ENCODE peak calls at places on chromosome 4, in six cellular contexts. H is IMR-90, U is trophoblast cell, Y is H9, M is mesenchymal stem cell, S is H1. P is an unnamed sample. For H3K4me1, the result is how much of the 10 kb centered on the place peaks cover.

GRCh38 chr4:89303177-89303576 is 4.4 kb downstream of the GPRIN3 start:
- DNase-seq in S (no peak), H (no peak), Y (no peak), U (no peak), M (peak), P (no peak)

GRCh38 chr4:3407171-3407771 is 34.5 kb upstream of the HGFAC start:
- DNase-seq in S (no peak), M (no peak), Y (peak), H (no peak), U (no peak), P (no peak)

GRCh38 chr4:83219344-83219990 is 65.1 kb downstream of the COQ2 start:
- DNase-seq in Y (no peak), U (peak), S (no peak), M (no peak), H (no peak), P (no peak)

GRCh38 chr4:19566041-19566440 is 685.7 kb upstream of the SLIT2 start:
- DNase-seq in M (no peak), Y (no peak), H (no peak), U (no peak), S (no peak), P (no peak)

GRCh38 chr4:168309781-168310180 is 8.8 kb downstream of the DDX60 start:
- DNase-seq in S (no peak), M (no peak), U (no peak), Y (no peak), H (peak), P (no peak)

GRCh38 chr4:3519468-3520264 is 12.6 kb downstream of the LRPAP1 start:
- DNase-seq in S (no peak), H (no peak), Y (no peak), M (no peak), U (no peak), P (no peak)

GRCh38 chr4:52574036-52574435 is 85.1 kb downstream of the USP46 start:
- DNase-seq in S (no peak), M (peak), Y (no peak), U (no peak), H (peak), P (no peak)

GRCh38 chr4:6781113-6781512 is 1.4 kb upstream of the KIAA0232 start:
- DNase-seq in M (no peak), S (no peak), H (no peak), Y (no peak), U (no peak), P (no peak)

GRCh38 chr4:64713256-64713840 is 304.1 kb upstream of the TECRL start:
- DNase-seq in S (no peak), M (peak), H (peak), Y (no peak), U (peak), P (no peak)

GRCh38 chr4:55545133-55545532 is 1.6 kb downstream of the CLOCK start:
- DNase-seq in H (peak), Y (no peak), M (peak), S (no peak), U (no peak), P (no peak)

GRCh38 chr4:98604723-98605122 is 53.7 kb downstream of the TSPAN5 start:
- DNase-seq in Y (no peak), U (no peak), M (no peak), H (no peak), S (no peak), P (no peak)

GRCh38 chr4:38872620-38873019 is 5.0 kb downstream of the FAM114A1 start:
- DNase-seq in H (peak), S (no peak), M (peak), Y (no peak), U (peak), P (no peak)

GRCh38 chr4:108168672-108169562 is at the start of gene LEF1:
- DNase-seq in S (peak), Y (peak), H (peak), M (peak), U (peak), P (peak)

GRCh38 chr4:3780347-3781171 is 14.4 kb downstream of the ADRA2C start:
- DNase-seq in H (no peak), Y (peak), U (peak), S (no peak), M (no peak), P (no peak)

GRCh38 chr4:4216668-4217067 is 10.1 kb downstream of the OTOP1 start:
- DNase-seq in Y (peak), U (no peak), M (peak), H (peak), S (no peak), P (no peak)

GRCh38 chr4:128810331-128810870 is 901 bp downstream of the JADE1 start:
- DNase-seq in S (no peak), H (peak), Y (no peak), U (peak), M (peak), P (no peak)

GRCh38 chr4:78057135-78057599 is at the start of gene FRAS1:
- DNase-seq in U (peak), M (peak), H (no peak), Y (peak), S (no peak), P (peak)

GRCh38 chr4:38625508-38625907 is 38.5 kb upstream of the KLF3 start:
- DNase-seq in M (no peak), U (peak), S (no peak), Y (no peak), H (no peak), P (no peak)

GRCh38 chr4:15703439-15703838 is 574 bp downstream of the BST1 start:
- DNase-seq in U (no peak), M (no peak), S (no peak), Y (no peak), H (no peak), P (no peak)

GRCh38 chr4:5780831-5781480 is 70.0 kb downstream of the EVC start:
- DNase-seq in S (no peak), U (peak), M (peak), H (peak), Y (peak), P (no peak)

GRCh38 chr4:2371765-2372487 is 46.5 kb downstream of the ZFYVE28 start:
- DNase-seq in M (no peak), U (no peak), S (no peak), Y (no peak), H (no peak), P (no peak)

GRCh38 chr4:170102426-170102825 is 12.7 kb upstream of the AADAT start:
- DNase-seq in Y (no peak), U (no peak), S (no peak), M (no peak), H (no peak), P (no peak)

GRCh38 chr4:124177647-124178425 is 534.7 kb downstream of the ANKRD50 start:
- DNase-seq in U (peak), M (peak), H (peak), Y (no peak), S (no peak), P (no peak)

GRCh38 chr4:115537387-115537786 is 424.0 kb upstream of the NDST4 start:
- DNase-seq in S (no peak), H (no peak), Y (no peak), M (peak), U (peak), P (no peak)

GRCh38 chr4:138184881-138185280 is 57.3 kb downstream of the SLC7A11 start:
- DNase-seq in Y (no peak), S (no peak), H (no peak), U (no peak), M (no peak), P (no peak)

GRCh38 chr4:128220286-128221235 is 67.1 kb downstream of the PGRMC2 start:
- DNase-seq in M (peak), U (peak), S (no peak), Y (no peak), H (peak), P (no peak)

GRCh38 chr4:10047967-10048366 is 26.7 kb upstream of the SLC2A9 start:
- DNase-seq in H (no peak), S (no peak), M (no peak), U (no peak), Y (no peak), P (no peak)
- H3K4me1 ChIP-seq in H (under half), S (under half), M (under half), U (under half), Y (under half), P (under half)

GRCh38 chr4:110636231-110636676 is 13.4 kb upstream of the PITX2 start:
- DNase-seq in Y (no peak), U (no peak), H (no peak), M (peak), S (no peak), P (no peak)
- H3K18ac ChIP-seq in Y (no peak), U (no peak), H (no peak), M (no peak), S (peak), P (peak)

GRCh38 chr4:58981828-58982227 is 1871.6 kb upstream of the IGFBP7 start:
- DNase-seq in Y (no peak), M (no peak), U (no peak), H (no peak), S (no peak), P (no peak)

GRCh38 chr4:58983887-58984286 is 1873.7 kb upstream of the IGFBP7 start:
- DNase-seq in S (no peak), Y (no peak), U (no peak), H (no peak), M (no peak), P (no peak)
- H4K91ac ChIP-seq in S (no peak), Y (no peak), U (no peak), H (no peak), M (no peak), P (no peak)

GRCh38 chr4:173171987-173172386 is 3.4 kb downstream of the GALNT7 start:
- DNase-seq in H (no peak), Y (no peak), M (no peak), S (no peak), U (no peak), P (no peak)
- H3K4me1 ChIP-seq in H (under half), Y (under half), M (under half), S (under half), U (under half), P (under half)

GRCh38 chr4:1011022-1011694 is at the start of gene FGFRL1:
- DNase-seq in M (peak), Y (peak), U (peak), H (peak), S (no peak), P (peak)
- H3K18ac ChIP-seq in M (peak), Y (peak), U (peak), H (no peak), S (no peak), P (peak)

GRCh38 chr4:88033309-88033708 is 25.9 kb downstream of the PKD2 start:
- DNase-seq in M (peak), H (peak), S (no peak), U (peak), Y (no peak), P (peak)

GRCh38 chr4:88030565-88031310 is 23.3 kb downstream of the PKD2 start:
- DNase-seq in M (no peak), H (no peak), S (no peak), Y (no peak), U (no peak), P (no peak)

GRCh38 chr4:88028961-88029360 is 21.5 kb downstream of the PKD2 start:
- DNase-seq in S (no peak), M (no peak), U (no peak), Y (no peak), H (no peak), P (no peak)

GRCh38 chr4:88029556-88029955 is 22.1 kb downstream of the PKD2 start:
- DNase-seq in U (no peak), Y (no peak), S (no peak), M (no peak), H (peak), P (no peak)

GRCh38 chr4:88027611-88028608 is 20.5 kb downstream of the PKD2 start:
- DNase-seq in H (peak), S (no peak), M (peak), U (peak), Y (no peak), P (no peak)
- H4K91ac ChIP-seq in H (no peak), S (no peak), M (no peak), U (no peak), Y (no peak), P (no peak)

P was measured in neuronal stem cell.